ENCODE peak calls at places on chromosomes 13 and 19, in five cellular contexts. N is CD8-positive, alpha-beta T cell; U is cardiac muscle cell; X is fibroblast of lung; P is GM12864. O is an unnamed sample.
A peak's percentile ranks its signal among the peaks of the same experiment; 100 is the strongest.

GRCh38 chr19:8973501-8974091 is 36.6 kb downstream of the MUC16 start:
- DNase-seq in U (peak; percentile 7), N (no peak), P (no peak), X (peak; percentile 10), O (no peak)

GRCh38 chr13:28609936-28610335 is 49.0 kb upstream of the POMP start:
- DNase-seq in P (no peak), N (no peak), U (no peak), X (peak; percentile 48), O (no peak)

GRCh38 chr13:37138917-37139316 is 33.5 kb upstream of the CSNK1A1L start:
- DNase-seq in X (no peak), U (no peak), P (no peak), N (no peak), O (no peak)

GRCh38 chr19:58274771-58275199 is 4.0 kb upstream of the ZNF8 start:
- DNase-seq in P (no peak), X (peak; percentile 65), N (no peak), U (no peak), O (no peak)

GRCh38 chr13:110232146-110232545 is 74.8 kb downstream of the COL4A1 start:
- DNase-seq in U (no peak), N (no peak), P (no peak), X (no peak), O (no peak)

GRCh38 chr13:83340170-83340569 is 542.1 kb downstream of the SLITRK1 start:
- DNase-seq in P (no peak), X (no peak), N (no peak), U (no peak), O (no peak)

GRCh38 chr19:42268704-42269517 is at the start of gene CIC:
- DNase-seq in U (peak; percentile 100), X (peak; percentile 100), N (peak; percentile 100), P (peak; percentile 100), O (peak; percentile 100)

GRCh38 chr19:6373813-6374108 is 1.2 kb downstream of the ALKBH7 start:
- DNase-seq in U (no peak), X (no peak), N (no peak), P (no peak), O (no peak)

GRCh38 chr13:30727491-30728350 is 7.6 kb upstream of the ALOX5AP start:
- DNase-seq in U (no peak), X (no peak), N (no peak), P (no peak), O (no peak)

GRCh38 chr19:33225458-33225925 is at the start of gene SLC7A10:
- DNase-seq in N (no peak), X (no peak), P (no peak), U (no peak), O (no peak)

GRCh38 chr13:32530841-32531253 is 7.7 kb downstream of the N4BP2L2 start:
- DNase-seq in N (no peak), X (peak; percentile 71), U (no peak), P (no peak), O (no peak)

GRCh38 chr19:47000373-47000772 is 19.3 kb upstream of the NPAS1 start:
- DNase-seq in U (no peak), N (no peak), X (no peak), P (no peak), O (no peak)

GRCh38 chr19:32460476-32460875 is 54.9 kb downstream of the DPY19L3 start:
- DNase-seq in X (no peak), P (no peak), U (no peak), N (no peak), O (no peak)

GRCh38 chr19:56765107-56765506 is 75.4 kb downstream of the PEG3 start:
- DNase-seq in N (no peak), U (no peak), P (no peak), X (no peak), O (no peak)

GRCh38 chr13:93505104-93505952 is 278.7 kb downstream of the GPC6 start:
- DNase-seq in U (peak; percentile 36), X (peak; percentile 64), P (no peak), N (no peak), O (no peak)

GRCh38 chr19:19232231-19232630 is 20.5 kb downstream of the NCAN start:
- DNase-seq in P (no peak), U (no peak), N (no peak), X (no peak), O (no peak)

GRCh38 chr19:46719629-46720515 is 3.0 kb upstream of the PRKD2 start:
- DNase-seq in X (no peak), U (no peak), N (no peak), P (no peak), O (no peak)

GRCh38 chr13:31920301-31920818 is 111.2 kb upstream of the FRY start:
- DNase-seq in U (no peak), P (no peak), X (no peak), N (no peak), O (no peak)

GRCh38 chr13:114257014-114257413 is 22.3 kb downstream of the CDC16 start:
- DNase-seq in N (no peak), X (no peak), U (no peak), P (no peak), O (no peak)

GRCh38 chr13:107170270-107170931 is 602.5 kb upstream of the ARGLU1 start:
- DNase-seq in P (no peak), N (no peak), X (no peak), U (no peak), O (no peak)

GRCh38 chr19:10230155-10230903 is 802 bp downstream of the S1PR2 start:
- DNase-seq in N (peak; percentile 77), U (peak; percentile 76), P (no peak), X (peak; percentile 54), O (peak; percentile 15)

GRCh38 chr13:68929055-68929454 is 1178.6 kb upstream of the ATXN8OS start:
- DNase-seq in U (no peak), P (no peak), X (no peak), N (no peak), O (no peak)

GRCh38 chr13:68923995-68924394 is 1183.6 kb upstream of the ATXN8OS start:
- DNase-seq in X (no peak), P (no peak), N (no peak), U (no peak), O (no peak)

GRCh38 chr13:68927387-68928026 is 1180.1 kb upstream of the ATXN8OS start:
- DNase-seq in N (no peak), U (peak; percentile 68), P (no peak), X (peak; percentile 25), O (peak; percentile 2)
- TF ChIP-seq CTCF in N (no peak), U (no peak), P (peak; percentile 34), X (peak; percentile 24), O (no peak)

DNA sequence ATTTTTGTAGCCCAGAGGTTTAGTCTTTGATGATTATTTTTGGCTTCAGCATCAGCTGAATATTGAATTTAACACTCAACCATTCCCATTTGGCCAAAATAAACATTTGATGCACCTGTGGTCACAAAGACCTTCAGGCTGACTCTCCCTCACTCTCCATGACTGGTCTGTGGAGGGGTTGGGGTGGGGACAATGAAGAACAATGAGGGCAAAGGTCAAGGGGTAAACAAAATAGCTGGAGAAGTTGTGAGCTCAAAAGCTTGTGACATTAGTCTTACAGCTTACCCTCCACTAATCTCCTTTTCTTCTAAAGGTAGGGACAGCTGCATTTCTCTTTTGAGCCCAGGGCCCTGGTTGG is 86.9 kb downstream of the SLC15A1 start:
- DNase-seq in X (peak; percentile 60), P (no peak), N (no peak), U (no peak), O (no peak)
- TF ChIP-seq CTCF in X (no peak), P (no peak), N (no peak), U (no peak), O (no peak)

GRCh38 chr13:113029487-113030258 is 60.7 kb downstream of the MCF2L start:
- DNase-seq in U (peak; percentile 63), X (no peak), P (no peak), N (peak; percentile 40), O (peak; percentile 44)
- TF ChIP-seq CTCF in U (peak; percentile 94), X (peak; percentile 88), P (peak; percentile 87), N (peak; percentile 86), O (peak; percentile 33)

GRCh38 chr13:97855570-97855970 is 97.9 kb upstream of the IPO5 start:
- DNase-seq in N (no peak), P (no peak), U (peak; percentile 87), X (peak; percentile 78), O (peak; percentile 2)
- TF ChIP-seq CTCF in N (peak; percentile 63), P (peak; percentile 83), U (peak; percentile 76), X (peak; percentile 84), O (peak; percentile 29)

GRCh38 chr13:60229708-60230272 is 66.1 kb upstream of the DIAPH3 start:
- DNase-seq in P (no peak), N (no peak), U (no peak), X (peak; percentile 77), O (no peak)

GRCh38 chr13:60221581-60221980 is 57.9 kb upstream of the DIAPH3 start:
- DNase-seq in P (no peak), N (no peak), X (no peak), U (no peak), O (no peak)

GRCh38 chr13:60230593-60230992 is 66.9 kb upstream of the DIAPH3 start:
- DNase-seq in U (peak; percentile 84), X (peak; percentile 83), P (peak; percentile 13), N (no peak), O (no peak)

GRCh38 chr13:60227168-60227567 is 63.4 kb upstream of the DIAPH3 start:
- DNase-seq in N (no peak), U (no peak), P (no peak), X (peak; percentile 1), O (no peak)

GRCh38 chr13:60226507-60226906 is 62.8 kb upstream of the DIAPH3 start:
- DNase-seq in X (peak; percentile 14), N (no peak), P (no peak), U (peak; percentile 60), O (no peak)
- TF ChIP-seq CTCF in X (peak; percentile 55), N (no peak), P (peak; percentile 9), U (peak; percentile 50), O (no peak)

DNA sequence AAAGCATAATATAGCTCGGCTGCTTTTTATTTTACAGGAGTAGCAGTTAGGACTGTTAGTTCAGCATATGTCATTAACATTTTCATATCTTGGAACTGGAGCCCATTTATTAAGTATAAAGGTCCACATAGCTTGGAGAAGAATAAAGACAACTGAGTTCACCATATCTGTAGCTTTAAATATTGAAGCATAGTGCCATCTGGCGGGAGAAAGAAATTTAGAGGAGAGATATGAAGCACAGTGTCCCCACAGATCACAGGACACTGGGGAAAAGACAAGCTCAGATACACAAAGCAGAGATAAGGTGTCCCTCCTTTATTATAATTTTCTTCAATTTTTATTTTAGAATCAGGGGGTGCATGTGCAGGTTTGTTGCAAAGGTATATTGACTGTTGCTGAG is 104.7 kb upstream of the FREM2 start:
- DNase-seq in U (peak; percentile 54), N (no peak), P (peak; percentile 7), X (peak; percentile 38), O (peak; percentile 34)
- TF ChIP-seq CTCF in U (peak; percentile 46), N (no peak), P (peak; percentile 25), X (peak; percentile 35), O (peak; percentile 22)

GRCh38 chr19:3178377-3178972 is at the start of gene S1PR4:
- DNase-seq in X (no peak), U (no peak), N (peak; percentile 76), P (no peak), O (no peak)
- TF ChIP-seq CTCF in X (no peak), U (no peak), N (no peak), P (no peak), O (no peak)

DNA sequence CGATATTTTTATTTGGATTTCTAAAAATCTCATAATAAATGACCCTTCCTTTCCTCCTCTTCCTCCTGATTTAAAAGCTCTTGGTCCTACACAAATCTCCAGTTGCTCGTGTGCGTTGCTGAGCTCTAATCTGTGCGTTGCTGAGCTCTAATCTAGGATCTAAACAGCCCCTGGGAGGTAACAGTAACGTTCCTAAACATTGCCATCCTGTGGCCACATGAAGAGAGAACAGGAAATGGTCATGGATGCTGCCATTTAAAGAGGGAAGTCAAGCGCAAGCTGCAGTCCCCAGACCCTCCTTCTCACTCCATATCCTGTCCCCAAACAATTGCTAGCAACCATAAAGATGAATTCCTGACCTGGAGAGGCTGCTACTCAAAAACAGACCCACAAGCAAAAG is 170.8 kb downstream of the NUFIP1 start:
- DNase-seq in U (peak; percentile 20), P (no peak), X (no peak), N (no peak), O (no peak)
- TF ChIP-seq CTCF in U (peak; percentile 21), P (peak; percentile 2), X (peak; percentile 28), N (no peak), O (no peak)

O was measured in Calu3.